ENCODE peak calls at places on chromosomes 1 and 21, in four cellular contexts. S is astrocyte of the spinal cord, P is AG04450, R is cardiac fibroblast. N is an unnamed sample.

GRCh38 chr1:9670085-9670484 is 18.6 kb downstream of the PIK3CD start:
- DNase-seq in R (no peak), P (no peak), S (no peak), N (no peak)

GRCh38 chr21:34887729-34888568 is 161.2 kb downstream of the RUNX1 start:
- DNase-seq in R (peak), P (peak), S (peak), N (peak)

GRCh38 chr1:206729507-206729906 is 41.1 kb upstream of the IL19 start:
- DNase-seq in P (no peak), R (no peak), S (no peak), N (no peak)

GRCh38 chr1:156103521-156103947 is 11.0 kb upstream of the LMNA start:
- DNase-seq in S (peak), R (peak), P (no peak), N (peak)

GRCh38 chr1:84961316-84961715 is 35.6 kb downstream of the MCOLN2 start:
- DNase-seq in S (no peak), R (peak), P (no peak), N (no peak)

GRCh38 chr1:62306065-62306464 is 13.2 kb downstream of the KANK4 start:
- DNase-seq in P (no peak), S (no peak), R (no peak), N (no peak)

GRCh38 chr1:32150847-32151246 is 28.6 kb upstream of the TXLNA start:
- DNase-seq in P (no peak), R (no peak), S (no peak), N (no peak)

GRCh38 chr1:232962761-232963357 is 12.4 kb downstream of the NTPCR start:
- DNase-seq in S (peak), P (no peak), R (peak), N (no peak)

GRCh38 chr1:98500324-98500723 is 161.2 kb upstream of the SNX7 start:
- DNase-seq in S (no peak), R (no peak), P (no peak), N (peak)

GRCh38 chr1:77652179-77652745 is 30.2 kb downstream of the ZZZ3 start:
- DNase-seq in S (no peak), R (peak), P (no peak), N (no peak)

GRCh38 chr1:30822966-30823581 is 65.5 kb upstream of the LAPTM5 start:
- DNase-seq in S (peak), R (no peak), P (no peak), N (peak)

GRCh38 chr1:211939876-211940468 is 95.4 kb downstream of the INTS7 start:
- DNase-seq in S (no peak), R (no peak), P (no peak), N (no peak)

GRCh38 chr1:79376106-79376505 is 369.6 kb upstream of the ADGRL4 start:
- DNase-seq in P (no peak), S (no peak), R (peak), N (peak)

GRCh38 chr1:172764378-172764777 is 105.5 kb downstream of the FASLG start:
- DNase-seq in S (no peak), P (no peak), R (no peak), N (no peak)

GRCh38 chr1:161172776-161173376 is 4.4 kb downstream of the B4GALT3 start:
- DNase-seq in S (peak), P (peak), R (peak), N (no peak)

GRCh38 chr1:78553859-78554258 is 63.1 kb downstream of the PTGFR start:
- DNase-seq in R (peak), P (no peak), S (no peak), N (peak)

GRCh38 chr1:154760469-154760933 is 109.6 kb downstream of the KCNN3 start:
- DNase-seq in R (no peak), S (no peak), P (no peak), N (no peak)

GRCh38 chr1:30377230-30378022 is 346.0 kb downstream of the MATN1 start:
- DNase-seq in R (no peak), P (no peak), S (no peak), N (no peak)

GRCh38 chr1:7207875-7208646 is 422.8 kb downstream of the CAMTA1 start:
- DNase-seq in R (peak), P (no peak), S (peak), N (peak)

GRCh38 chr1:157515141-157515540 is 37.2 kb downstream of the FCRL5 start:
- DNase-seq in S (no peak), P (no peak), R (no peak), N (no peak)

DNA sequence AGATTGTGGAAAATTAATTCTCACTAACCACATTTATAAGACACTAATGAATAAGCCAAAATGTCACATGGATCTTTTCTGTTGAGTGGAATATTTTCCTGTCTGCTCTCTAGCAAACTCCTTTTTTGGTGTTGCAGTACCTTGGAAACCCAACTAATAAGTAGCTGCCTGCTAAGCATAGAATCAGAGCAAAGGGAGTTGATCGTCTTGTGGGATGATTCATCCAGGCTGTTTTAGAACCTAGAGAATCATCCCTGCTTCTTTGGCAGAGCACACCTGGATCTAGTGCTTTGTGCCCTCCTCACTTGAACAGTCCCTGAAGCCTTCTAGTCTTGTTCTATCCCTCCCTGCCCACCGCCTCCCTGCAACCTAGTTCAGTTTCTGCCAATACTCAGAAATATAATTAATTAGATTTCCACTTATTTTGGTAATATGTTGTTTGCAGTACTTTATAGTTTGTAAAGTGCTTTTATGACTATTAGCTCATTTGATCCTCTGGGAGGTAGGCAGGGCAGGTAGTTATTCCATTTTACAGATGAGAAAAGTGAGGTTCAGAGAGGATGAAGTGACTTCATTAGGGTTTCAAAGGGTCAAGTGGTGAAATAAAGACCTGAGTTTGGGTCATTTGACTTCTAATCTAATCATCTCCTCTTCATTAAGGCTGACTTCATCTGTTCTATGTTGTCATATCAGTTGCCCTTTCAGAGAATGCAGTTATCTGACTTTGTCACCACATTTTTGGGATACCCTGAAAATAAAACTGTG is 2.5 kb downstream of the AGO4 start:
- DNase-seq in P (no peak), S (peak), R (peak), N (peak)
- H3K4me3 ChIP-seq in P (no peak), S (no peak), R (no peak), N (no peak)

GRCh38 chr1:13760340-13760739 is 60.4 kb downstream of the PRDM2 start:
- DNase-seq in R (no peak), S (no peak), P (no peak), N (no peak)

GRCh38 chr1:13762642-13763041 is 62.7 kb downstream of the PRDM2 start:
- DNase-seq in S (no peak), P (no peak), R (no peak), N (no peak)

GRCh38 chr1:13761883-13762282 is 61.9 kb downstream of the PRDM2 start:
- DNase-seq in P (no peak), S (no peak), R (no peak), N (no peak)

GRCh38 chr1:13759072-13759471 is 59.1 kb downstream of the PRDM2 start:
- DNase-seq in P (no peak), S (no peak), R (no peak), N (peak)

GRCh38 chr1:13760921-13761320 is 60.9 kb downstream of the PRDM2 start:
- DNase-seq in S (no peak), R (no peak), P (no peak), N (peak)
- TF ChIP-seq CTCF in S (no peak), R (no peak), P (no peak), N (no peak)

GRCh38 chr1:230121950-230122349 is 54.9 kb downstream of the GALNT2 start:
- DNase-seq in S (no peak), P (no peak), R (no peak), N (no peak)

GRCh38 chr1:230122361-230123279 is 55.6 kb downstream of the GALNT2 start:
- DNase-seq in P (no peak), R (peak), S (no peak), N (peak)

GRCh38 chr1:230124187-230125128 is 57.4 kb downstream of the GALNT2 start:
- DNase-seq in R (no peak), P (no peak), S (peak), N (no peak)

GRCh38 chr1:230125633-230126528 is 58.8 kb downstream of the GALNT2 start:
- DNase-seq in S (no peak), R (no peak), P (no peak), N (peak)

GRCh38 chr1:230123280-230124186 is 56.5 kb downstream of the GALNT2 start:
- DNase-seq in P (no peak), R (peak), S (peak), N (no peak)
- H3K4me3 ChIP-seq in P (no peak), R (no peak), S (no peak), N (no peak)

GRCh38 chr1:241519308-241520079 is at the start of gene FH:
- DNase-seq in R (peak), S (peak), P (peak), N (peak)
- TF ChIP-seq CTCF in R (no peak), S (no peak), P (no peak), N (no peak)

N was measured in bronchial epithelial cell.